ENCODE peak calls at places on chromosomes 11 and 22, in eight cellular contexts. M, C, N, X, K, P, T and W are unnamed samples.

GRCh38 chr11:70527046-70527395 is 128.7 kb downstream of the CTTN start:
- DNase-seq in C (no peak), P (no peak), M (no peak), X (no peak), T (no peak), N (no peak), K (no peak), W (no peak)

GRCh38 chr11:117629891-117630538 is 167.0 kb downstream of the DSCAML1 start:
- DNase-seq in X (no peak), M (no peak), K (no peak), C (no peak), N (no peak), P (no peak), T (no peak), W (no peak)

GRCh38 chr11:2583605-2583958 is 116.2 kb downstream of the KCNQ1OT1 start:
- DNase-seq in K (no peak), X (no peak), C (no peak), N (no peak), P (peak), T (no peak), M (no peak), W (no peak)

GRCh38 chr11:134150195-134150903 is 73.4 kb downstream of the NCAPD3 start:
- DNase-seq in C (no peak), N (no peak), K (no peak), P (no peak), T (no peak), M (no peak), X (no peak), W (no peak)

GRCh38 chr11:131897976-131898375 is 527.6 kb downstream of the NTM start:
- DNase-seq in C (no peak), N (no peak), M (no peak), P (no peak), K (no peak), T (no peak), X (no peak), W (no peak)

GRCh38 chr11:116111546-116111945 is 607.3 kb upstream of the CADM1 start:
- DNase-seq in P (no peak), C (no peak), N (no peak), T (no peak), K (no peak), X (no peak), M (no peak), W (no peak)

GRCh38 chr11:2203440-2204259 is 32.0 kb upstream of the TH start:
- DNase-seq in C (no peak), P (peak), X (no peak), T (peak), M (no peak), N (peak), K (no peak), W (no peak)

GRCh38 chr11:98455500-98456186 is 565.1 kb upstream of the CNTN5 start:
- DNase-seq in N (peak), X (no peak), M (no peak), C (no peak), P (no peak), T (no peak), K (no peak), W (no peak)

GRCh38 chr22:46013460-46014416 is 36.8 kb upstream of the WNT7B start:
- DNase-seq in M (peak), P (peak), C (peak), N (peak), K (peak), X (peak), T (peak), W (peak)

GRCh38 chr11:76577199-76577920 is 93.2 kb downstream of the LRRC32 start:
- DNase-seq in P (no peak), T (no peak), K (no peak), C (no peak), N (no peak), X (no peak), M (peak), W (no peak)

GRCh38 chr22:29313126-29314071 is 2.1 kb downstream of the RASL10A start:
- DNase-seq in N (no peak), K (no peak), X (no peak), C (no peak), M (no peak), P (no peak), T (peak), W (no peak)

GRCh38 chr11:16895306-16895705 is 118.9 kb downstream of the PLEKHA7 start:
- DNase-seq in M (no peak), T (no peak), P (no peak), X (no peak), N (no peak), C (no peak), K (no peak), W (no peak)

GRCh38 chr11:83060965-83061364 is 10.7 kb downstream of the RAB30 start:
- DNase-seq in C (no peak), T (no peak), K (no peak), N (no peak), X (no peak), P (no peak), M (no peak), W (no peak)

GRCh38 chr11:98136357-98136756 is 884.4 kb upstream of the CNTN5 start:
- DNase-seq in T (no peak), M (no peak), X (no peak), P (no peak), C (no peak), K (no peak), N (no peak), W (no peak)

GRCh38 chr11:126764221-126764620 is 236.3 kb downstream of the KIRREL3 start:
- DNase-seq in P (no peak), X (no peak), K (no peak), M (no peak), C (no peak), T (no peak), N (no peak), W (no peak)

GRCh38 chr11:72683782-72684200 is 9.6 kb upstream of the PDE2A start:
- DNase-seq in T (peak), N (peak), X (no peak), C (peak), K (peak), P (peak), M (peak), W (peak)

GRCh38 chr11:86099727-86100320 is 30.9 kb upstream of the PICALM start:
- DNase-seq in N (peak), T (no peak), X (no peak), M (no peak), K (no peak), P (no peak), C (no peak), W (no peak)

GRCh38 chr11:65553301-65554001 is 4.7 kb downstream of the LTBP3 start:
- DNase-seq in N (no peak), K (no peak), T (no peak), C (no peak), X (no peak), P (no peak), M (no peak), W (no peak)
- TF ChIP-seq POLR2A in N (no peak), K (no peak), T (no peak), C (no peak), X (no peak), P (no peak), M (no peak), W (no peak)

GRCh38 chr22:30326704-30327362 is at the start of gene TBC1D10A:
- DNase-seq in C (peak), N (peak), M (peak), P (peak), K (peak), T (peak), X (peak), W (peak)
- H3K4me3 ChIP-seq in C (peak), N (peak), M (peak), P (peak), K (peak), T (peak), X (peak), W (peak)

GRCh38 chr22:35174398-35174797 is 82.9 kb upstream of the HMGXB4 start:
- DNase-seq in N (no peak), P (no peak), C (no peak), X (no peak), K (no peak), T (no peak), M (no peak), W (no peak)
- H3K27ac ChIP-seq in N (no peak), P (no peak), C (no peak), X (no peak), K (no peak), T (no peak), M (no peak), W (no peak)

DNA sequence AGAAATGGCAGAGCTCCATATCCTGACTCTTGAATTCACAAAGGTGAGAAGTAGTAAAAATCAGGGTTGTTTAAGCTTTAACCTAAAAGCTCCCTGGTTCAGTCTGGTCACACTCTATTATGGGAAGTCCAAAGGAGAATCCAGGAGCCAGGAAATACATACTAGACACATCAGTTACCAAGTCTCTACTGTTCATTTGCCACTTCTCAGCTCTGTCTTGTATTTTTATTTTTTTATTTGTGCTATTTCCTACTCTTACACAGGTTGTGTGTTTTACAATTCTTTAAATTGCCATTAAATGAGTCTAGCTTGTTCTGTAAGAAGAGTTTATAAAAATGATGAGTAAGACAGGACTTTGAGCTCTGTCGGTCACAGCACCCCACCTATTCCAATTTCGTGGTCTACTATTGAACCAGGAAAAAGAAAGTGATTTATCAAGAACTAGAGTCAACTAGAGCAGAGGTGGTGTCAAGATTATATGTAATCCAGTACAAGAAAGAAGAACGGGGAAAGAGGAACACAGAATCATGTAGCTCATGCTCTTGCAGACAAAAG is 9.7 kb downstream of the MS4A12 start:
- DNase-seq in K (no peak), M (no peak), N (no peak), P (no peak), T (no peak), X (no peak), C (no peak), W (no peak)
- TF ChIP-seq POLR2A in K (no peak), M (no peak), N (no peak), P (no peak), T (no peak), X (no peak), C (no peak), W (no peak)

DNA sequence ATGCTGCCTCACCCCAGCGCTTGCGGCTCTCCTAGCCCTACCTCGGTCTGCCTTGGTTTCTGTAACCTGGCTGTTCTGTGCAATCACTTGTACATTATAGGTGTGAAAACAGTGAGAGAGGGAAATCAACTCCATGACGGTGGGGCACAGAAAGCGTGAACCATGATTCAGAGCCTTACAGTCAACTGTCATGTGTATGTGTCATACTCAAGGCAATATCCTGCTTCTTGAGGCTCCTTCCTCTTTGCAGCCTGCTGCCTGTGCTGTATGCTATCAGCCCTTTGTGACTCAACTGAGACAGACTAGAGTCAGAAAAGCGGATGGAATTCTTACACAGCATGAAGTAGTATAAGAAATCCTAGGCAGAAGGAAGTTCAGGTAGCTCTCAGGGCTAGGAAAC is 2.1 kb downstream of the NRIP3 start:
- DNase-seq in X (no peak), K (no peak), M (no peak), N (no peak), P (no peak), T (no peak), C (no peak), W (no peak)
- H3K4me3 ChIP-seq in X (no peak), K (no peak), M (no peak), N (no peak), P (no peak), T (no peak), C (no peak), W (no peak)

DNA sequence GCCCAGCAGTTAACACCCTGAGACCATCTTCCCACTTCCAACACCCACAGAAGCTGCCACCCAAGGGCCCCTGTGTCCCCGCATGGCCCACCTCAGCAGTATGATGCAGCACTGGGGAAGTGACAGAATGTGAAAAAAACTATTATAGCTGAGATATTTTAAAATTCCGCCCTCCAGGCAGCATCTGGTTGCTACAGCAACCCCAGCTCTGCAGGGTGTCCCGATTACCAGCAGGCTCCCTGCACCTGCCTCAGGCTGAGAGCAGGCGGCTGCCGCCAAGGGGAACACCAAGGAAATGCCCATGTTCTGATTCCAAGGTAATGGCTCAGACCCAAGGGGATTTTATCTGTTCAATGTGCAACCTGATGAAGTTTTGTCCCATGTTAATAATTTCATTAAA is 10.5 kb upstream of the TMEM121B start:
- DNase-seq in P (no peak), X (no peak), C (no peak), N (no peak), M (no peak), K (no peak), T (no peak), W (no peak)
- H3K27ac ChIP-seq in P (no peak), X (no peak), C (no peak), N (no peak), M (peak), K (no peak), T (no peak), W (peak)